ENCODE peak calls at places on chromosomes 1 and 21, in six cellular contexts. L, T, D, V, S and Q are unnamed samples.

GRCh38 chr1:2443285-2444137 is 31.1 kb upstream of the PEX10 start:
- DNase-seq in L (no peak), T (peak), D (no peak), V (no peak), S (no peak), Q (no peak)

GRCh38 chr1:21089299-21089698 is 87.4 kb downstream of the EIF4G3 start:
- DNase-seq in L (no peak), T (no peak), D (no peak), V (peak), S (no peak), Q (no peak)

GRCh38 chr1:1000357-1001056 is 610 bp upstream of the HES4 start:
- DNase-seq in L (peak), T (peak), D (no peak), V (peak), S (peak), Q (peak)

GRCh38 chr1:46364612-46365011 is 24.0 kb downstream of the NSUN4 start:
- DNase-seq in L (no peak), T (no peak), D (no peak), V (no peak), S (no peak), Q (no peak)

GRCh38 chr21:45049725-45050359 is 24.5 kb upstream of the ADARB1 start:
- DNase-seq in L (no peak), T (no peak), D (no peak), V (no peak), S (no peak), Q (no peak)

GRCh38 chr1:9239622-9240401 is 5.2 kb downstream of the H6PD start:
- DNase-seq in L (peak), T (no peak), D (no peak), V (peak), S (no peak), Q (no peak)

GRCh38 chr21:28138272-28138671 is 854.4 kb downstream of the LTN1 start:
- DNase-seq in L (no peak), T (no peak), D (no peak), V (no peak), S (no peak), Q (no peak)

GRCh38 chr1:232212248-232212647 is 417.7 kb downstream of the SIPA1L2 start:
- DNase-seq in L (no peak), T (no peak), D (no peak), V (no peak), S (no peak), Q (no peak)

GRCh38 chr1:84758968-84759491 is 68.8 kb upstream of the SSX2IP start:
- DNase-seq in L (no peak), T (no peak), D (no peak), V (no peak), S (no peak), Q (no peak)

GRCh38 chr1:48931571-48932251 is 155.0 kb upstream of the BEND5 start:
- DNase-seq in L (peak), T (no peak), D (no peak), V (no peak), S (no peak), Q (no peak)

GRCh38 chr1:48924099-48924498 is 147.4 kb upstream of the BEND5 start:
- DNase-seq in L (no peak), T (no peak), D (no peak), V (no peak), S (no peak), Q (no peak)

GRCh38 chr1:48930011-48930410 is 153.3 kb upstream of the BEND5 start:
- DNase-seq in L (no peak), T (no peak), D (no peak), V (no peak), S (no peak), Q (no peak)
- TF ChIP-seq JUN in L (no peak), T (no peak), D (no peak), V (no peak), S (no peak), Q (no peak)

GRCh38 chr1:30330644-30331043 is 392.7 kb downstream of the MATN1 start:
- DNase-seq in L (no peak), T (no peak), D (no peak), V (no peak), S (no peak), Q (no peak)

GRCh38 chr1:30329263-30329753 is 394.1 kb downstream of the MATN1 start:
- DNase-seq in L (no peak), T (no peak), D (no peak), V (no peak), S (no peak), Q (no peak)

GRCh38 chr1:30331415-30332065 is 391.8 kb downstream of the MATN1 start:
- DNase-seq in L (no peak), T (no peak), D (no peak), V (no peak), S (no peak), Q (no peak)

GRCh38 chr1:30328401-30329262 is 394.8 kb downstream of the MATN1 start:
- DNase-seq in L (no peak), T (no peak), D (no peak), V (no peak), S (no peak), Q (no peak)

GRCh38 chr1:30329802-30330557 is 393.4 kb downstream of the MATN1 start:
- DNase-seq in L (no peak), T (peak), D (no peak), V (no peak), S (peak), Q (no peak)
- TF ChIP-seq JUN in L (no peak), T (no peak), D (no peak), V (no peak), S (no peak), Q (no peak)

DNA sequence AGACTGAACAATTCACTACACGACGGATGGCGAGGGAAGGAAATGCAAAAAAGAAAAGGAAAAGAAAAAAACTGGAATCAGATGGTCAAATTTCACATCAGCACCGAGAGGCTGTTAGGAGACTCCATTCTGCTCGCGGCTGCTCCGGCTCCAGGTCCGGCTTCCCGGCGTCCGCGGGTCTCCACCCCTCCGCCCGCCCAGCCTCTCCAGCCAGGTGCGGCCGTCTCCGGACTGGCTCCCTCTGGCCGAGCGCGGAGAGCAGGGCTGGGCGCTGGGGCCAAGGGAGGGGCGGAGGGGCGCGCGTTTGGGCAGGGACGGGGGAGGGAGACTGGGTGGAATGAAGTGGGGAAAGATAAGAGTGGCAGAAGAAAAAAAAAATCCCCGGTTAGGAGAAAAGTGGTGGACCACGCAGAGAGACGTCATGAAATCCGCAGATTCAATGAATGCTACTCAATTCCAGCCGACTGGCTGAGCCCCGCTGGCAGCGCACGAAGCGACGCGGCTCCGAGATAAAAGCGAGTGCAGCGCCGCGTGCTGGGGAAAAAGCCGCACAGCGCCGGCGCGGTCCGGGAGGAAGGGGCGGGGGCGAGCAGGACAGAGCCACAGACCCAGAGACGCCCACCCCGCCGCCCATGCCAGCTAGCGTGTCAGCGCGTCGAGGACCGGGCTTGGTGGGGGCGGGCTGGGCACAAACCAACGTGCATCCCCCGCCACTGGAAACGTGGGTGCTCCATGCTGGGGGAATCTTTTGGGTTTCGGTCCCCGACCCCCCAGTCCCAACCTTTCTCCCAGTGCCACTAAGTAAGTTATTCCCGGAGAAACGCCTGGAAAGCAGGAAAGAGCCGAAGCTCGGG is at the start of gene KCNJ6:
- DNase-seq in L (peak), T (peak), D (no peak), V (no peak), S (peak), Q (peak)
- TF ChIP-seq JUN in L (no peak), T (peak), D (no peak), V (no peak), S (no peak), Q (no peak)

GRCh38 chr1:150513275-150513885 is 2.2 kb upstream of the FALEC start:
- DNase-seq in L (no peak), T (no peak), D (no peak), V (no peak), S (peak), Q (no peak)

GRCh38 chr1:150512846-150513245 is 2.7 kb upstream of the FALEC start:
- DNase-seq in L (no peak), T (no peak), D (no peak), V (no peak), S (no peak), Q (no peak)

GRCh38 chr1:150508982-150509381 is 1.1 kb downstream of the ECM1 start:
- DNase-seq in L (no peak), T (no peak), D (no peak), V (no peak), S (no peak), Q (no peak)

GRCh38 chr1:150511985-150512660 is 3.4 kb upstream of the FALEC start:
- DNase-seq in L (no peak), T (no peak), D (no peak), V (no peak), S (no peak), Q (no peak)

GRCh38 chr1:150511551-150511950 is 3.6 kb downstream of the ECM1 start:
- DNase-seq in L (no peak), T (no peak), D (no peak), V (no peak), S (no peak), Q (no peak)
- TF ChIP-seq JUN in L (no peak), T (no peak), D (no peak), V (no peak), S (no peak), Q (no peak)

GRCh38 chr1:10252508-10252907 is 42.1 kb downstream of the KIF1B start:
- DNase-seq in L (no peak), T (no peak), D (no peak), V (peak), S (no peak), Q (no peak)

GRCh38 chr1:10250663-10251062 is 40.3 kb downstream of the KIF1B start:
- DNase-seq in L (no peak), T (no peak), D (no peak), V (no peak), S (no peak), Q (no peak)

GRCh38 chr1:10251325-10252103 is 41.1 kb downstream of the KIF1B start:
- DNase-seq in L (no peak), T (no peak), D (no peak), V (no peak), S (no peak), Q (no peak)

GRCh38 chr1:10253149-10253548 is 42.8 kb downstream of the KIF1B start:
- DNase-seq in L (no peak), T (no peak), D (no peak), V (no peak), S (no peak), Q (no peak)

DNA sequence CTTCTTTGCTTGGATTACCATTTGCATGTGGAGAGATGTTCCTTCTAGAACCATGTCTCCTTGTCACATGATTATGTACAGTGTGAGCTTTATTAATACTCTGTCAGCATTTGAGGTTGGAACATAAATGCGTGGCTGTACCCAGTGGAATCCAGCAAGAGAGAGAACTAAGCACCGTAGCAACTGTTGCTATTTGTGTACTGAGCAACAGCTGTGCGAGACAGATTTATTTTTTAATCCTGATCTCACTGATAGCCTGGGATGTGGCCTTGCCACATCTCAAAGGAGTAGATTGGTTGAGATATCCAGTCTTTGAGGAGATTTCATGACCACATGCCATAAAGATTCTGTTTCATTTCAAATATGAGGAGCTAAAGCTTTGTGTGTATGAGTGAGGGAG is 43.4 kb downstream of the KIF1B start:
- DNase-seq in L (peak), T (no peak), D (no peak), V (no peak), S (no peak), Q (peak)
- TF ChIP-seq JUN in L (no peak), T (no peak), D (no peak), V (no peak), S (no peak), Q (no peak)

GRCh38 chr1:209155556-209155955 is 428.0 kb upstream of the CAMK1G start:
- DNase-seq in L (no peak), T (no peak), D (no peak), V (no peak), S (no peak), Q (no peak)

GRCh38 chr1:209154916-209155315 is 428.6 kb upstream of the CAMK1G start:
- DNase-seq in L (no peak), T (no peak), D (no peak), V (no peak), S (no peak), Q (no peak)

GRCh38 chr1:209153435-209153834 is 430.1 kb upstream of the CAMK1G start:
- DNase-seq in L (no peak), T (no peak), D (no peak), V (no peak), S (no peak), Q (no peak)

GRCh38 chr1:209150114-209150513 is 433.4 kb upstream of the CAMK1G start:
- DNase-seq in L (peak), T (peak), D (no peak), V (peak), S (no peak), Q (no peak)
- TF ChIP-seq JUN in L (no peak), T (peak), D (no peak), V (no peak), S (no peak), Q (no peak)

DNA sequence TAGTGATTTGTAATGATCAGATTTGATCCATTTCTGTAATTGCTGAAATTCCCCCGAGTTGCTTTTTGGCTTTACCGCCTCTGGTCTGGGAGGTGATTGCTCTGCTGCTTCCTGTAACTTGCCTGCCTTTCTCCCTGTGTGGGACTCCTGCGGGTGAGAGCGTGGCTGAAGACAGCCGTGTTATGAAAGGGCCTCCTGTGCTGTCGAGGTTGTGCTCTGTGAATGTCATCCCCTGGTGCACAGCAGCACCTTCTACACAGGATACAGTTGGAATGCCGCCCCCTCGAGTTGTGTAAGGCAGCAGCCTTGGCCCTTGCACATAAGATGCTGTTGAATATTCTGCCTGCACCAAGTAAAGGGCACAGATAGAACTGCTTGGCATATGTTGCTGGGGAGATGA is 5.9 kb downstream of the SOD1 start:
- DNase-seq in L (no peak), T (no peak), D (no peak), V (peak), S (no peak), Q (peak)
- TF ChIP-seq JUN in L (no peak), T (no peak), D (no peak), V (no peak), S (no peak), Q (no peak)

GRCh38 chr1:54275349-54275748 is 75.4 kb downstream of the MRPL37 start:
- DNase-seq in L (peak), T (no peak), D (no peak), V (no peak), S (no peak), Q (no peak)
- TF ChIP-seq JUN in L (no peak), T (no peak), D (no peak), V (no peak), S (no peak), Q (no peak)